ENCODE peak calls at places on chromosomes 13 and 19, in five cellular contexts. I is GM12892, E is suprapubic skin, S is breast epithelium, L is GM12891. O is an unnamed sample.

GRCh38 chr19:34711890-34712289 is 22.2 kb upstream of the ZNF181 start:
- DNase-seq in E (no peak), L (no peak), S (no peak), I (no peak), O (no peak)

GRCh38 chr19:50711196-50711595 is 8.4 kb downstream of the SHANK1 start:
- DNase-seq in E (no peak), L (no peak), I (no peak), S (no peak), O (no peak)

GRCh38 chr13:101219609-101220265 is 196.6 kb downstream of the NALCN start:
- DNase-seq in E (no peak), L (no peak), I (no peak), S (no peak), O (no peak)

GRCh38 chr13:24181991-24182702 is 21.6 kb downstream of the SPATA13 start:
- DNase-seq in E (no peak), S (no peak), L (no peak), I (no peak), O (no peak)

GRCh38 chr19:15237759-15238638 is 5.8 kb upstream of the EPHX3 start:
- DNase-seq in S (no peak), E (no peak), I (no peak), L (no peak), O (no peak)

GRCh38 chr19:16825312-16826168 is 3.7 kb upstream of the SIN3B start:
- DNase-seq in I (no peak), E (peak), L (no peak), S (peak), O (no peak)

GRCh38 chr19:33868821-33869412 is 72.2 kb downstream of the KCTD15 start:
- DNase-seq in L (no peak), I (no peak), E (no peak), S (peak), O (peak)

GRCh38 chr13:39867807-39868206 is 212.3 kb downstream of the COG6 start:
- DNase-seq in S (no peak), E (no peak), L (no peak), I (no peak), O (no peak)

GRCh38 chr13:31638577-31638976 is 100.7 kb upstream of the RXFP2 start:
- DNase-seq in S (no peak), L (no peak), E (no peak), I (no peak), O (no peak)

GRCh38 chr13:31786011-31786410 is 46.7 kb downstream of the RXFP2 start:
- DNase-seq in E (no peak), L (no peak), I (no peak), S (no peak), O (no peak)

GRCh38 chr19:7199613-7200533 is 94.3 kb downstream of the INSR start:
- DNase-seq in I (no peak), E (no peak), S (no peak), L (no peak), O (no peak)

GRCh38 chr19:10899171-10899653 is 27.9 kb downstream of the CARM1 start:
- DNase-seq in E (no peak), L (no peak), I (no peak), S (peak), O (peak)

GRCh38 chr19:47539747-47540311 is 25.0 kb upstream of the NAPA start:
- DNase-seq in L (no peak), I (no peak), S (no peak), E (no peak), O (no peak)

GRCh38 chr19:19493841-19494546 is 21.4 kb downstream of the TSSK6 start:
- DNase-seq in I (no peak), S (no peak), E (no peak), L (no peak), O (no peak)

GRCh38 chr19:27709496-27709895 is 1503.5 kb downstream of the UQCRFS1 start:
- DNase-seq in E (no peak), S (no peak), L (no peak), I (no peak), O (no peak)

GRCh38 chr19:41821003-41821735 is 23.3 kb downstream of the LYPD4 start:
- DNase-seq in I (peak), L (peak), S (no peak), E (no peak), O (no peak)

GRCh38 chr19:10206226-10206873 is 11.6 kb upstream of the DNMT1 start:
- DNase-seq in S (no peak), E (no peak), I (no peak), L (no peak), O (peak)

GRCh38 chr19:861756-862528 is 2.5 kb downstream of the CFD start:
- DNase-seq in E (no peak), L (no peak), I (peak), S (no peak), O (peak)

GRCh38 chr19:12766051-12766521 is 9.3 kb downstream of the HOOK2 start:
- DNase-seq in I (peak), E (no peak), L (peak), S (peak), O (peak)

GRCh38 chr13:35983206-35983605 is 148.0 kb downstream of the DCLK1 start:
- DNase-seq in I (no peak), S (no peak), E (no peak), L (no peak), O (no peak)

GRCh38 chr13:40102854-40103253 is 447.4 kb downstream of the COG6 start:
- DNase-seq in I (no peak), E (no peak), L (no peak), S (no peak), O (peak)

GRCh38 chr19:51289635-51290034 is 21.8 kb upstream of the IGLON5 start:
- DNase-seq in I (no peak), L (no peak), S (no peak), E (peak), O (no peak)

GRCh38 chr13:89568746-89569145 is 1778.7 kb upstream of the MIR17HG start:
- DNase-seq in E (no peak), I (no peak), S (no peak), L (no peak), O (no peak)

GRCh38 chr13:89571676-89572075 is 1775.8 kb upstream of the MIR17HG start:
- DNase-seq in L (no peak), S (no peak), I (no peak), E (no peak), O (no peak)

GRCh38 chr13:89567025-89567424 is 1780.5 kb upstream of the MIR17HG start:
- DNase-seq in L (no peak), I (no peak), S (no peak), E (no peak), O (no peak)

GRCh38 chr13:89568276-89568675 is 1779.2 kb upstream of the MIR17HG start:
- DNase-seq in S (no peak), L (no peak), I (no peak), E (no peak), O (no peak)

DNA sequence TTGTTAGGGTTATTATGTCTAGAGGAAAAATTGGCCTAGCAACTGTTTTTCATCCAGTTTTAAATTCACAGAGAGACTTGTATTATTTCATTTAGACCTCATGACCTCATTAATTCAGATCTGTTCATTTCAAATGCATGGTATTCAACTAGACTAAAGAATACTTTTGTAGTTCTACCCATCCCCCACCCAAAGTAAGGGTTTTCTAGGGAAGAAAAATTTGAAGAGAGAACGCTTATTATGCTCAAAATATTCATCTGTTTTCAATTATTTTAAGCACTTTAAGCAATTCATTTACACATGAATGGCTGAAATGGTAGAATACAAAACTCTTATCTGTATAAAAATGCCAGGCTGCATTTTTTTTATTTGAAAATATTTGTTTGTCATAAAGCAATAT is 1781.8 kb upstream of the MIR17HG start:
- DNase-seq in L (no peak), E (no peak), I (no peak), S (no peak), O (no peak)
- TF ChIP-seq POLR2A in L (no peak), E (no peak), I (no peak), S (no peak), O (no peak)

GRCh38 chr13:108402850-108403249 is 133.3 kb downstream of the TNFSF13B start:
- DNase-seq in E (no peak), S (no peak), I (no peak), L (no peak), O (no peak)
- TF ChIP-seq POLR2AphosphoS5 in E (no peak), S (no peak), I (no peak), L (no peak), O (no peak)

DNA sequence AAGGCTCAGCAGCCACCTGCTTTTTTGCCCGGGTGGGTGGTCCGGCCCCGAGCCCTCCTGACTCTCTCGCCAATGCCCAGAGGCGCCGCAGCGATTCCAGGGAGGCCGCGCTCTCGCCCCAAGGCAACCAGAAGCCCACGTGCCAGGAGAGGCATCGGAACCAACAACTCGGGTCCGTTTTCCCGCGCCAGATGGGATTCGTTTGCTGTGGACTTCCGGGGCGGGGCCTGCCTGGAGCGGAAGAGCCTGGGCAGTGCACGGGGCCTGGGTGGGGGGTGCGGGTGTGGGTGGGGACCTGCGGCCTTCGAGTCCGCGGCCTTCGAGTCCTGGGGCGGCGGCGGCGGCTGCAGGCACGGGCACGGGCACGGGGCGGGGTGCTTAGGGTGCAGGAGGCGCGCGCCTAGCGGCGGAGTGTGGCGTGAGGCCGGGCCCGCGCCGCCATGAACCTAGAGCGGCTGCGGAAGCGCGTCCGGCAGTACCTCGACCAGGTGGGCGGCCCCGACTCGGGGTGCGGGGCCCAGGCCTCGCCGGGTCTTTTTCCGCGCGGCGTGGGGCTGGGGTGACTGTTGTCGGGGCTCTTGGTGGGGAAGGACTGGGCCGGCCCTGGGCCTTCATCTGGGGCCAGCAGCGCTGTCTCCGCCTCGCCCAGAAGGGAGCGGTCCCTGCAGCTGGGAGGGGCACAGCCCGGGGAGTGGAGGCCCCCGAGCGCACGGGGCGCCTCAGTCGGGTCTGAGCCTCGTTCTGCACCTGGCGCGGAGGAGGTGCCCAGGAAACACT is at the start of gene CDC16:
- DNase-seq in I (peak), E (peak), L (peak), S (peak), O (peak)
- TF ChIP-seq POLR2A in I (peak), E (no peak), L (peak), S (no peak), O (peak)

GRCh38 chr13:107450931-107451330 is 764.4 kb downstream of the LIG4 start:
- DNase-seq in I (no peak), S (no peak), E (no peak), L (no peak), O (peak)
- TF ChIP-seq POLR2AphosphoS5 in I (no peak), S (no peak), E (no peak), L (no peak), O (no peak)

GRCh38 chr19:48624791-48625723 is 5.8 kb downstream of the SPHK2 start:
- DNase-seq in S (no peak), E (no peak), I (no peak), L (no peak), O (peak)
- TF ChIP-seq POLR2A in S (no peak), E (no peak), I (no peak), L (no peak), O (no peak)

GRCh38 chr13:50893211-50893852 is 16.3 kb upstream of the RNASEH2B start:
- DNase-seq in I (no peak), S (no peak), E (no peak), L (no peak), O (no peak)
- TF ChIP-seq POLR2AphosphoS5 in I (no peak), S (no peak), E (no peak), L (no peak), O (no peak)

GRCh38 chr19:3838661-3839060 is 30.2 kb downstream of the ZFR2 start:
- DNase-seq in L (no peak), E (no peak), I (no peak), S (no peak), O (no peak)

GRCh38 chr19:3835055-3835435 is 33.8 kb downstream of the ZFR2 start:
- DNase-seq in S (no peak), E (no peak), I (no peak), L (no peak), O (no peak)

GRCh38 chr19:3837332-3837731 is 31.5 kb downstream of the ZFR2 start:
- DNase-seq in L (no peak), E (no peak), S (no peak), I (no peak), O (no peak)

GRCh38 chr19:3836887-3837286 is 32.0 kb downstream of the ZFR2 start:
- DNase-seq in I (no peak), E (no peak), S (no peak), L (no peak), O (no peak)

DNA sequence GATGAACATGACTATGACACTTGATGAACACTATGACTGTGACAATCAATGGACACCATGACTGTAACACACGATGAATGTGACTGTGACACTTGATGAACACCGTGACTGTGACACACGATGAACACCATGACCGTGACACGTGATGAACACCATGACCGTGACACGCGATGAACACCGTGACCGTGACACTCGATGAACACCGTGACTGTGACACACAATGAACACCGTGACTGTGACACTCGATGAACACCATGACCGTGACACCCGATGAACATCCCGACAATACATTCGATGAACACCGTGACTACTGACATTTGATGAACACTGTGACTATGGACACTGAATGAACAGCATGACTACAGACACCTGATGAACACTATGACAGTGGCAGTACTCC is 30.9 kb downstream of the ZFR2 start:
- DNase-seq in S (no peak), I (no peak), E (no peak), L (no peak), O (no peak)
- TF ChIP-seq POLR2A in S (no peak), I (no peak), E (no peak), L (no peak), O (no peak)

DNA sequence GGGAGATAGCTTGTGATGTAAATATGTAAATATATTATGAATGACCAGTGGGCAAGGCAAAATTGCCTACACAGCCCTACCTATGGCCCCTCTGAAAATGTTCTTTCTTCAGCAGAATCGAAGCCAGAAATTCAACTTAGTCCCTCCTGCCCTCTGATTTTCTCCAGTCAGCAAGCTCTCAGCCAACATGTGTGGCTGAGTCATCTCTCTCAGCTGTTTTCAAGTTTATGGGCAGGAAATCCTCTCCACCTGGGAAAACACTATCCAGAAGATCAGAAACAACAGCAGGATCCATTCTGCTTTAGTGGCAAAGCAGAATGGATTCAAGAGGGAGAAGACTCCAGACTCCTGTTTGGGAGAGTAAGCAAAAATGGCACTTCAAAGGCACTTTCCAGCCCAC is 8.9 kb upstream of the ZNF527 start:
- DNase-seq in S (no peak), I (no peak), E (no peak), L (no peak), O (no peak)
- TF ChIP-seq POLR2AphosphoS5 in S (no peak), I (no peak), E (no peak), L (no peak), O (no peak)

O was measured in upper lobe of left lung.